ENCODE peak calls at places on chromosomes 3 and 15, in nine cellular contexts. Z is hypothalamus; S is naive thymus-derived CD8-positive, alpha-beta T cell; O is HepG2; C is left ventricle myocardium superior; I is aorta; M is Caki2; A is HEK293T; F is DND-41. R is an unnamed sample.

GRCh38 chr15:31382693-31383005 is 56.0 kb downstream of the KLF13 start:
- DNase-seq in S (no peak), Z (no peak), O (no peak), I (no peak), F (no peak), M (no peak), C (no peak), A (no peak), R (peak; percentile 17)

GRCh38 chr3:149393355-149394165 is 16.1 kb upstream of the TM4SF1 start:
- DNase-seq in A (peak; percentile 74), I (peak; percentile 84), F (peak; percentile 35), O (peak; percentile 81), M (peak; percentile 55), S (no peak), Z (peak; percentile 31), C (peak; percentile 74), R (peak; percentile 82)

GRCh38 chr3:127899200-127899599 is 15.8 kb upstream of the KBTBD12 start:
- DNase-seq in I (no peak), M (no peak), F (no peak), O (no peak), Z (no peak), C (no peak), S (no peak), A (no peak), R (no peak)

GRCh38 chr3:29349049-29349448 is 68.2 kb downstream of the RBMS3 start:
- DNase-seq in O (no peak), C (no peak), Z (no peak), A (no peak), M (no peak), S (no peak), F (no peak), I (no peak), R (no peak)

GRCh38 chr15:90114451-90114901 is 12.2 kb upstream of the IDH2 start:
- DNase-seq in M (no peak), O (no peak), F (no peak), C (no peak), I (peak; percentile 12), Z (no peak), S (no peak), A (no peak), R (no peak)

GRCh38 chr3:188929138-188929537 is 242.6 kb upstream of the TPRG1 start:
- DNase-seq in C (no peak), M (no peak), F (no peak), O (peak; percentile 35), S (no peak), I (no peak), A (no peak), Z (no peak), R (no peak)

GRCh38 chr15:86213888-86214287 is 134.2 kb downstream of the AGBL1 start:
- DNase-seq in C (no peak), S (no peak), Z (no peak), O (no peak), A (no peak), M (no peak), F (no peak), I (no peak), R (no peak)

GRCh38 chr3:111903067-111903511 is 44.0 kb downstream of the PHLDB2 start:
- DNase-seq in C (no peak), O (no peak), S (no peak), A (no peak), Z (no peak), M (peak; percentile 59), F (no peak), I (no peak), R (no peak)

GRCh38 chr3:63519426-63519825 is 133.0 kb upstream of the SNTN start:
- DNase-seq in S (no peak), M (no peak), A (no peak), F (no peak), O (no peak), Z (no peak), I (no peak), C (no peak), R (no peak)

GRCh38 chr15:45425135-45425534 is 46.8 kb upstream of the GATM start:
- DNase-seq in I (no peak), O (no peak), F (no peak), C (no peak), S (no peak), Z (no peak), M (peak; percentile 58), A (no peak), R (no peak)

GRCh38 chr3:182763896-182764295 is 29.4 kb upstream of the ATP11B start:
- DNase-seq in Z (no peak), A (no peak), F (no peak), I (no peak), S (no peak), C (no peak), O (no peak), M (no peak), R (no peak)

GRCh38 chr3:157333551-157333991 is 103.1 kb upstream of the PTX3 start:
- DNase-seq in A (no peak), M (no peak), I (no peak), Z (no peak), F (no peak), S (no peak), O (no peak), C (no peak), R (no peak)

GRCh38 chr3:190692256-190692655 is 170.2 kb downstream of the GMNC start:
- DNase-seq in Z (no peak), F (no peak), O (no peak), M (peak; percentile 16), I (no peak), C (no peak), A (no peak), S (no peak), R (no peak)

GRCh38 chr3:152682477-152682876 is 152.5 kb upstream of the P2RY1 start:
- DNase-seq in F (no peak), C (no peak), Z (no peak), A (no peak), S (no peak), O (no peak), M (no peak), I (no peak), R (no peak)

GRCh38 chr3:52088445-52089367 is 32.3 kb upstream of the DUSP7 start:
- DNase-seq in I (peak; percentile 82), F (no peak), O (peak; percentile 22), M (no peak), A (no peak), S (no peak), Z (no peak), C (peak; percentile 37), R (no peak)

GRCh38 chr3:48419597-48419996 is 10.3 kb downstream of the PLXNB1 start:
- DNase-seq in M (no peak), A (no peak), I (no peak), C (peak; percentile 23), F (no peak), Z (no peak), S (no peak), O (no peak), R (no peak)

GRCh38 chr3:26118165-26118564 is 328.3 kb downstream of the OXSM start:
- DNase-seq in M (no peak), C (no peak), F (peak; percentile 7), I (no peak), A (peak; percentile 17), Z (no peak), S (no peak), O (no peak), R (no peak)

GRCh38 chr3:49600781-49601180 is 46.5 kb downstream of the BSN start:
- DNase-seq in F (no peak), Z (no peak), S (no peak), M (no peak), I (no peak), C (no peak), A (no peak), O (no peak), R (no peak)

GRCh38 chr3:190346541-190346940 is 24.3 kb upstream of the CLDN1 start:
- DNase-seq in C (no peak), M (no peak), S (no peak), Z (no peak), I (no peak), O (no peak), A (no peak), F (no peak), R (no peak)

GRCh38 chr15:92098869-92099268 is 245.4 kb downstream of the SLCO3A1 start:
- DNase-seq in S (no peak), F (no peak), O (no peak), C (peak; percentile 50), A (no peak), M (no peak), Z (peak; percentile 27), I (no peak), R (no peak)

GRCh38 chr3:26714485-26714884 is 91.9 kb downstream of the LRRC3B start:
- DNase-seq in M (no peak), S (no peak), C (no peak), Z (no peak), F (no peak), I (no peak), A (no peak), O (no peak), R (no peak)

GRCh38 chr3:63344676-63345075 is 66.6 kb downstream of the SYNPR start:
- DNase-seq in M (no peak), A (no peak), F (no peak), I (no peak), C (no peak), Z (no peak), S (no peak), O (no peak), R (no peak)

GRCh38 chr3:52047295-52047960 is 8.9 kb downstream of the DUSP7 start:
- DNase-seq in Z (peak; percentile 86), F (no peak), I (peak; percentile 90), S (no peak), A (no peak), M (no peak), C (no peak), O (no peak), R (peak; percentile 54)

GRCh38 chr3:158330820-158331219 is 220.9 kb downstream of the RSRC1 start:
- DNase-seq in C (no peak), F (no peak), Z (no peak), S (no peak), O (no peak), I (no peak), A (no peak), M (peak; percentile 77), R (no peak)

GRCh38 chr15:43893956-43894355 is 67.2 kb downstream of the WDR76 start:
- DNase-seq in A (no peak), Z (no peak), O (no peak), C (peak; percentile 76), S (no peak), M (no peak), I (peak; percentile 21), F (no peak), R (no peak)

GRCh38 chr3:193452338-193452737 is 73.8 kb upstream of the ATP13A5 start:
- DNase-seq in A (peak; percentile 14), O (no peak), Z (no peak), S (no peak), I (no peak), C (no peak), M (peak; percentile 6), F (no peak), R (no peak)

GRCh38 chr3:17233398-17233800 is 348.6 kb downstream of the PLCL2 start:
- DNase-seq in O (peak; percentile 66), M (peak; percentile 41), I (no peak), A (peak; percentile 56), F (peak; percentile 51), Z (no peak), S (peak; percentile 26), C (no peak), R (peak; percentile 64)

GRCh38 chr3:134291300-134292254 is 40.9 kb upstream of the RYK start:
- DNase-seq in O (no peak), M (no peak), C (peak; percentile 85), S (no peak), I (peak; percentile 84), F (no peak), Z (no peak), A (no peak), R (no peak)

GRCh38 chr15:51621917-51622268 is 678 bp downstream of the DMXL2 start:
- DNase-seq in Z (peak; percentile 55), O (peak; percentile 7), M (peak; percentile 60), I (peak; percentile 80), F (peak; percentile 53), C (peak; percentile 58), A (peak; percentile 25), S (no peak), R (peak; percentile 64)

GRCh38 chr3:122395582-122395981 is 11.6 kb downstream of the FAM162A start:
- DNase-seq in Z (no peak), A (no peak), S (no peak), M (no peak), O (no peak), F (no peak), C (no peak), I (no peak), R (no peak)

GRCh38 chr15:70039917-70040316 is 57.8 kb downstream of the TLE3 start:
- DNase-seq in M (no peak), C (no peak), Z (no peak), S (no peak), A (no peak), O (no peak), F (no peak), I (no peak), R (no peak)